ENCODE peak calls at places on chromosomes 16 and 17, in four cellular contexts. C is HepG2, J is GM12878, F is SK-N-SH. V is an unnamed sample. For H3K36me3, the result is how much of the 10 kb centered on the place peaks cover.

GRCh38 chr16:15607700-15608396 is 35.1 kb downstream of the MARF1 start:
- DNase-seq in C (peak), J (no peak), F (no peak), V (no peak)

GRCh38 chr16:67236551-67237395 is 9.8 kb downstream of the TMEM208 start:
- DNase-seq in C (peak), J (no peak), F (peak), V (peak)

GRCh38 chr16:14289692-14290340 is 218.7 kb downstream of the MRTFB start:
- DNase-seq in C (peak), J (no peak), F (peak), V (peak)

GRCh38 chr17:37162800-37163199 is 213.0 kb upstream of the C17orf78 start:
- DNase-seq in C (no peak), J (no peak), F (no peak), V (no peak)

GRCh38 chr16:87324411-87325275 is 7.5 kb upstream of the C16orf95 start:
- DNase-seq in C (peak), J (no peak), F (peak), V (peak)

GRCh38 chr16:67666538-67667433 is at the start of the genes C16orf86 and ENKD1:
- DNase-seq in C (peak), J (no peak), F (peak), V (peak)

GRCh38 chr16:25707982-25708583 is 16.3 kb downstream of the HS3ST4 start:
- DNase-seq in C (peak), J (no peak), F (peak), V (peak)

GRCh38 chr16:71600822-71601221 is 23.9 kb upstream of the TAT start:
- DNase-seq in C (peak), J (no peak), F (no peak), V (no peak)

DNA sequence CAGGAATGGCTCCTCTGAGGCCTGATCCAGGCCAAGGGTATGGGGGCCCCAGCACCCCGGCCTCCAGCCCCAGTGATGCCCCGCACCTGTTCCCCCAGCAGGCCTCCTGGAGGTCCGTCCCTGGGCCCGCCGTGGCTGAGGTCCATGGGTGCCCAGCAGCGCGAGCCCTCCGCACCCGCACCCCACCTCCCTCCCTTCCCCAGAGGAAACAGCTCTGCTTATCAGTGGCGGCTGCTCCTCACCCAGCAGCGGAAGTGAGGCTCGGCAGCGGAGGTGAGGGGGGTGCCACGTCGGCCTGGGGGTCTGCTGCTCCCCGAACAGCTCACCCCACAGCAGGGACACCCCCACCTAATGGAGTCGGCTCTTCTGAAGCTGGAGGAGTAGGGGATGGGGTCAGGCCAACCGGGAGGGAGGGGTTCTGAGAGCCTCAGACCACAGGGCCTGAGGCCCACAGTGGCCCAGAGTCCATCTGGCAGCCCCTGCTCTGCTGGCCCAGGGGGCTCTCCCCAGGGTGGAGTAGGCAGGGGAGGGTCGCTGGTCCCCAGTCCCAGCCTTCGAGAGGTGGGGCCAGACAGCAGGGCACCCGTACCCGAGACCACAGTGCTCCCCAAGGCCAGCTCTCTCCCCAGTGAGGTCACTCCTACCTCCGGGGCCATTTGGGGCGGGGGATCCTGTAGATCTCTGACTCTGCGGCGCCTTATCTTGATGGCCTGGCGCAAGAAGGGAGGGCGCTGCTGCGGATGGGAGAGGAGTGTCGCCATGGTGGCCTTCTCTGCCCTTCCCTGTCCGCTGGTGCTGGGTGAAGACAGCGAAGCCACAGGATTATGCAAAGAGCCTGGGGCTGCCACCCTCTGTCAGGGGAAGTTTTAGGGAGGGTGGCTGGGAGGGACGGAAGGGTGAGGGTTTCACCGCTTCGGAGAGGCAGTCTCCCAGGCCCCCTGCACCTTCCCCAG is at the start of gene UNC13D:
- DNase-seq in C (peak), J (no peak), F (peak), V (peak)
- TF ChIP-seq RFX5 in C (no peak), J (no peak), F (no peak), V (no peak)

DNA sequence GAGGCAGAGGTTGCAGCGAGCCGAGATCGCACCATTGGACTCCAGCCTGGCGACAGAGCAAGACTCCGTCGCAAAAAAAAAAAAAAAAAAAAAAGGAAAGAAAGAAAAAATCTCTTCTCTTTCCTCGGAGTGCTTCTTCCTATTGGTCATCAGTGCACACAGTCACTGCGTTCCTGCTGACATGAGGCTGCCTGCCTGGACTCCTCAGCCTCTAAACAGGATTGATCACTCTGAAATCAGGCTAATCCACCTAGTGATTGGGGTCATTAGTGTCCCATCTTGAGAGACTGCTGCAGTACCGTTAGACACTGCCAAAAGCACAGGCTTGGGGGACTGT is 30.8 kb downstream of the PLCD3 start:
- DNase-seq in C (no peak), J (no peak), F (no peak), V (no peak)
- H3K36me3 ChIP-seq in C (half or more), J (half or more), F (half or more), V (half or more)

GRCh38 chr16:88631384-88631783 is 7.0 kb upstream of the IL17C start:
- DNase-seq in C (no peak), J (no peak), F (no peak), V (no peak)
- TF ChIP-seq FOXM1 in C (no peak), J (no peak), F (no peak), V (no peak)

GRCh38 chr17:30323895-30324319 is 9.9 kb downstream of the TMIGD1 start:
- DNase-seq in C (no peak), J (no peak), F (no peak), V (no peak)
- TF ChIP-seq RFX5 in C (no peak), J (no peak), F (no peak), V (no peak)

V was measured in K562.